ENCODE peak calls at places on chromosome 6, in six cellular contexts. D is lung; M is psoas muscle; Z is CD4-positive, CD25-positive, alpha-beta regulatory T cell; N is HAP-1; W is CD8-positive, alpha-beta memory T cell. K is an unnamed sample.

GRCh38 chr6:155154158-155154830 is 109.5 kb upstream of the CLDN20 start:
- DNase-seq in D (no peak), M (no peak), Z (no peak), N (no peak), W (no peak), K (no peak)

GRCh38 chr6:160057080-160057479 is 64.5 kb upstream of the SLC22A1 start:
- DNase-seq in D (no peak), M (no peak), Z (no peak), N (no peak), W (no peak), K (no peak)

GRCh38 chr6:168756009-168756634 is 315.1 kb downstream of the SMOC2 start:
- DNase-seq in D (no peak), M (no peak), Z (no peak), N (peak; percentile 3), W (no peak), K (no peak)

GRCh38 chr6:70413829-70414494 is 654 bp downstream of the FAM135A start:
- DNase-seq in D (no peak), M (no peak), Z (no peak), N (peak; percentile 19), W (no peak), K (no peak)

GRCh38 chr6:39021041-39021440 is 27.5 kb upstream of the GLP1R start:
- DNase-seq in D (no peak), M (no peak), Z (no peak), N (no peak), W (no peak), K (no peak)

GRCh38 chr6:218153-219018 is 73.9 kb upstream of the DUSP22 start:
- DNase-seq in D (no peak), M (no peak), Z (no peak), N (no peak), W (no peak), K (no peak)

GRCh38 chr6:168156742-168157265 is 77.8 kb upstream of the FRMD1 start:
- DNase-seq in D (no peak), M (no peak), Z (no peak), N (no peak), W (no peak), K (no peak)

GRCh38 chr6:7432391-7433207 is 43.0 kb downstream of the RIOK1 start:
- DNase-seq in D (no peak), M (no peak), Z (no peak), N (no peak), W (no peak), K (no peak)

GRCh38 chr6:15804461-15804784 is 141.6 kb upstream of the DTNBP1 start:
- DNase-seq in D (no peak), M (no peak), Z (no peak), N (no peak), W (no peak), K (no peak)

GRCh38 chr6:128111096-128111495 is 210.2 kb upstream of the THEMIS start:
- DNase-seq in D (no peak), M (no peak), Z (no peak), N (no peak), W (no peak), K (no peak)

GRCh38 chr6:36740818-36741179 is 43.2 kb downstream of the RAB44 start:
- DNase-seq in D (no peak), M (no peak), Z (no peak), N (no peak), W (no peak), K (no peak)

GRCh38 chr6:109073344-109074235 is 21.1 kb downstream of the SESN1 start:
- DNase-seq in D (no peak), M (no peak), Z (peak; percentile 45), N (peak; percentile 60), W (peak; percentile 62), K (no peak)

GRCh38 chr6:79005497-79005896 is 72.6 kb downstream of the PHIP start:
- DNase-seq in D (no peak), M (no peak), Z (no peak), N (no peak), W (no peak), K (no peak)

GRCh38 chr6:132820629-132821381 is 6.4 kb downstream of the RPS12 start:
- DNase-seq in D (no peak), M (no peak), Z (no peak), N (peak; percentile 42), W (no peak), K (no peak)

GRCh38 chr6:141988954-141989705 is 143.6 kb upstream of the GJE1 start:
- DNase-seq in D (no peak), M (no peak), Z (no peak), N (peak; percentile 47), W (peak; percentile 48), K (no peak)

GRCh38 chr6:25341923-25342619 is 62.9 kb downstream of the CARMIL1 start:
- DNase-seq in D (no peak), M (no peak), Z (no peak), N (no peak), W (no peak), K (no peak)

GRCh38 chr6:44276667-44277640 is 6.7 kb downstream of the TMEM151B start:
- DNase-seq in D (no peak), M (no peak), Z (no peak), N (no peak), W (no peak), K (no peak)

GRCh38 chr6:116840091-116840490 is 11.2 kb upstream of the GPRC6A start:
- DNase-seq in D (no peak), M (no peak), Z (no peak), N (no peak), W (no peak), K (no peak)

GRCh38 chr6:155038104-155038503 is 43.0 kb downstream of the TIAM2 start:
- DNase-seq in D (no peak), M (no peak), Z (no peak), N (no peak), W (no peak), K (no peak)

GRCh38 chr6:75124983-75125382 is 80.9 kb downstream of the COL12A1 start:
- DNase-seq in D (no peak), M (no peak), Z (no peak), N (no peak), W (no peak), K (no peak)

GRCh38 chr6:90106449-90106848 is 190.2 kb downstream of the BACH2 start:
- DNase-seq in D (no peak), M (no peak), Z (no peak), N (no peak), W (no peak), K (no peak)

DNA sequence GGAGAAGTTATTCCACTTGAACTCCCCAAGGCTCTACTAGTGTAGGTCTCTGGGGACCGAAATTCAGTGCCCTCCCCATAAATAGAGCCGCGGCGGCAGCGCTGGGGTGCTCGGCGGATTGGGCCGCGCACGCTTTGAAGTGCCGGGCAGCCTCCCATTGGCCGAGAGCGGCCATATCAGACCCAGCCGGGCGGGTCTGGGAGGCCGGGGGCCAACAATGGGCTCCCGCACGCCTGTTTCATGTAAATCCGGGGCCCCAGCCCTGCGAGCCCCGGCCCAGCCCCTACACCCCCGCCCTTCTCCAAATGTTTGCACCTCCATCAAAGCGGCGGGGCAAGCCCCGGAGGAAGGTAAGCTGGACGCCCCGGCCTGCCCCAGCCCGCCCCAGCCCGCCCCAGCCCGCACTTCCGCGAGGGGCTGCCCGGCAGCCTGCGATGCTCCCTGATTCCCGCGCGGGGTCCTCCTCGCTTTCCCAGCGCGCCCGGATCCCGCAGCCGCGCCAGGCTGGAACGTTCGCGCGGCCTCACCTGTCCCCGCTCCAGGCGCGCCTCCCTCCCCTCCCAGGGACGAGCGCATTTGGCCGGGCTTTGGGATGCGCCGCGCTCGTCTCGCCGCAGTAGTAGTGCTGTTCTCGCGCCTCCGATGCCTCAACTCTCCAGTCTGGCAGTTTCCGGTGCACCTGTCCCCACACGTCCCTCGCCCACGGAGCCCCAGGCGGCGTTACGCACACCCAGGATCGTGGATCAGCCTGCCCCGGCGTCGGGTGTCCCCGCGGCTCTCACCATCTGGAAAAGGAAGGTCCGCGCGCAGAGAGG is at the start of gene TBXT:
- DNase-seq in D (no peak), M (no peak), Z (no peak), N (no peak), W (no peak), K (no peak)
- H3K27me3 ChIP-seq in D (peaks cover 34% of the 10 kb centered on the region), M (peaks cover 8% of the 10 kb centered on the region), Z (peaks cover 25% of the 10 kb centered on the region), N (peaks cover 40% of the 10 kb centered on the region), W (peaks cover 31% of the 10 kb centered on the region), K (peaks cover 11% of the 10 kb centered on the region)

GRCh38 chr6:77965449-77965848 is 312.6 kb downstream of the MEI4 start:
- DNase-seq in D (no peak), M (no peak), Z (no peak), N (no peak), W (no peak), K (no peak)
- H3K9me3 ChIP-seq in D (peaks cover 6% of the 10 kb centered on the region), M (peaks cover 9% of the 10 kb centered on the region), Z (peaks cover 7% of the 10 kb centered on the region), N (no peaks in the 10 kb centered on the region), W (no peaks in the 10 kb centered on the region), K (no peaks in the 10 kb centered on the region)

GRCh38 chr6:3908961-3909360 is 59.8 kb downstream of the FAM50B start:
- DNase-seq in D (no peak), M (no peak), Z (no peak), N (no peak), W (no peak), K (no peak)
- H3K4me1 ChIP-seq in D (peaks cover 15% of the 10 kb centered on the region), M (peaks cover 70% of the 10 kb centered on the region), Z (peaks cover 2% of the 10 kb centered on the region), N (peaks cover 11% of the 10 kb centered on the region), W (peaks cover 2% of the 10 kb centered on the region), K (no peaks in the 10 kb centered on the region)

DNA sequence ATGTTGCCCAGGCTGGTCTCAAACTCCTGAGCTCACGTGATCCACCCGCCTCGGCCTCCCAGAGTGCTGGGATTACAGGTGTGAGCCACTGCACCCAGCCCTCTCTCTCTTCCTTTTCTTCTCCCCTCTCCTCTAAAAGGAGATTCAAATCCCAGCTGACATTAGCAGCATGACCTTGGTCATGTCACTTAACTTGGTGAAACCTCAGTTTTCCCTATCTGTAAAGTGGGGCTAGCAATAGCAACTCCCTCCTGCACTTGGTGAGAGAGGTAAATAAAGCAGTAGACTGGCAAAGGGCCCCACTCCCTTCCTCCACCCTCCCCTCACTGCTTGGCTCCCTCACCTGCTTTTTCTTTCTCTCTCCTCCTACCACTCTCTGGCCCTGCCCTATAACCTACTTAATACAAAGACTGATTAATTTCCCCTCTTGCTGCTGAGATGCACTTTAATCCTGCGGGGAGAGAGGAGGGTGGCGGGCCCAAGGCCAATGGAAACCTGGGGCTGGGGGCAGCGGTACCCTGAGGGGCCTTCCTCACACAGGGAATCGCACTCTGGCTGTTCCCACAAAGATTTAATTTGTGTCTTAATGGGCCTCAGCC is 54.2 kb upstream of the ZFAND3 start:
- DNase-seq in D (no peak), M (no peak), Z (no peak), N (no peak), W (no peak), K (no peak)
- H3K27me3 ChIP-seq in D (no peaks in the 10 kb centered on the region), M (no peaks in the 10 kb centered on the region), Z (no peaks in the 10 kb centered on the region), N (no peaks in the 10 kb centered on the region), W (no peaks in the 10 kb centered on the region), K (peaks cover 2% of the 10 kb centered on the region)

GRCh38 chr6:148653138-148653776 is 93.6 kb upstream of the UST start:
- DNase-seq in D (no peak), M (no peak), Z (no peak), N (no peak), W (no peak), K (no peak)
- H3K9me3 ChIP-seq in D (peaks cover 1% of the 10 kb centered on the region), M (no peaks in the 10 kb centered on the region), Z (no peaks in the 10 kb centered on the region), N (peaks cover 10% of the 10 kb centered on the region), W (no peaks in the 10 kb centered on the region), K (no peaks in the 10 kb centered on the region)

K was measured in effector memory CD4-positive, alpha-beta T cell.